ENCODE peak calls at places on chromosomes 16 and 17, in seven cellular contexts. K is H4; G is retina; T is ureter; J is effector memory CD4-positive, alpha-beta T cell; N is CD8-positive, alpha-beta memory T cell; W is GM23338. R is an unnamed sample.

GRCh38 chr17:69733171-69734014 is 318.9 kb downstream of the MAP2K6 start:
- DNase-seq in K (peak), G (no peak), T (peak), J (no peak), N (no peak), W (no peak), R (no peak)

GRCh38 chr16:57190136-57190535 is 4.0 kb downstream of the RSPRY1 start:
- DNase-seq in K (no peak), G (no peak), T (no peak), J (no peak), N (no peak), W (no peak), R (no peak)

GRCh38 chr16:89924298-89924924 is 1.3 kb downstream of the TUBB3 start:
- DNase-seq in K (peak), G (peak), T (peak), J (no peak), N (peak), W (peak), R (no peak)

GRCh38 chr16:48542020-48542473 is 67.9 kb downstream of the N4BP1 start:
- DNase-seq in K (peak), G (no peak), T (peak), J (no peak), N (no peak), W (peak), R (peak)

GRCh38 chr16:82229800-82230619 is 60.0 kb upstream of the MPHOSPH6 start:
- DNase-seq in K (peak), G (peak), T (peak), J (peak), N (peak), W (peak), R (no peak)

GRCh38 chr17:4973431-4973830 is 5.8 kb upstream of the SPAG7 start:
- DNase-seq in K (no peak), G (no peak), T (no peak), J (no peak), N (no peak), W (no peak), R (no peak)

GRCh38 chr17:67488161-67488560 is 111.1 kb downstream of the PITPNC1 start:
- DNase-seq in K (no peak), G (no peak), T (no peak), J (no peak), N (no peak), W (no peak), R (no peak)

GRCh38 chr17:64387145-64387473 is 3.6 kb downstream of the PECAM1 start:
- DNase-seq in K (no peak), G (no peak), T (no peak), J (no peak), N (no peak), W (no peak), R (no peak)

GRCh38 chr16:22206847-22207714 is 1.0 kb downstream of the EEF2K start:
- DNase-seq in K (peak), G (peak), T (peak), J (peak), N (peak), W (peak), R (peak)

GRCh38 chr16:55323637-55324490 is at the start of gene IRX6:
- DNase-seq in K (no peak), G (peak), T (no peak), J (no peak), N (no peak), W (peak), R (no peak)